ENCODE peak calls at places on chromosomes 1 and 21, in nine cellular contexts. One of them, this sample, is unnamed. For H3K36me3, the result is how much of the 10 kb centered on the place peaks cover.

GRCh38 chr1:223411309-223411708 is 18.1 kb downstream of the CCDC185 start:
- DNase-seq in SK-N-SH: no peak
- DNase-seq in tibial nerve: no peak
- DNase-seq in stomach: no peak
- DNase-seq in sigmoid colon: no peak
- DNase-seq in GM12878: no peak
- DNase-seq in K562: no peak
- DNase-seq in H1: no peak
- DNase-seq in transverse colon: no peak
- DNase-seq in this sample: no peak

GRCh38 chr21:26389971-26390641 is 183.0 kb downstream of the CYYR1 start:
- DNase-seq in SK-N-SH: no peak
- DNase-seq in tibial nerve: no peak
- DNase-seq in stomach: no peak
- DNase-seq in sigmoid colon: no peak
- DNase-seq in GM12878: no peak
- DNase-seq in K562: no peak
- DNase-seq in H1: no peak
- DNase-seq in transverse colon: no peak
- DNase-seq in this sample: no peak

GRCh38 chr1:34829250-34829649 is 30.3 kb downstream of the SMIM12 start:
- DNase-seq in SK-N-SH: no peak
- DNase-seq in tibial nerve: no peak
- DNase-seq in stomach: peak
- DNase-seq in sigmoid colon: no peak
- DNase-seq in GM12878: no peak
- DNase-seq in K562: no peak
- DNase-seq in H1: peak
- DNase-seq in transverse colon: no peak
- DNase-seq in this sample: no peak

GRCh38 chr1:226695335-226695900 is 43.7 kb downstream of the ITPKB start:
- DNase-seq in SK-N-SH: no peak
- DNase-seq in tibial nerve: no peak
- DNase-seq in stomach: no peak
- DNase-seq in sigmoid colon: no peak
- DNase-seq in GM12878: no peak
- DNase-seq in K562: no peak
- DNase-seq in H1: no peak
- DNase-seq in transverse colon: no peak
- DNase-seq in this sample: no peak

GRCh38 chr1:184037849-184038591 is 492 bp upstream of the COLGALT2 start:
- DNase-seq in SK-N-SH: no peak
- DNase-seq in tibial nerve: no peak
- DNase-seq in stomach: no peak
- DNase-seq in sigmoid colon: no peak
- DNase-seq in GM12878: no peak
- DNase-seq in K562: no peak
- DNase-seq in H1: no peak
- DNase-seq in transverse colon: no peak
- DNase-seq in this sample: no peak

GRCh38 chr21:37431243-37431642 is 64.7 kb downstream of the DYRK1A start:
- DNase-seq in SK-N-SH: no peak
- DNase-seq in tibial nerve: no peak
- DNase-seq in stomach: no peak
- DNase-seq in sigmoid colon: no peak
- DNase-seq in GM12878: no peak
- DNase-seq in K562: no peak
- DNase-seq in H1: no peak
- DNase-seq in transverse colon: no peak
- DNase-seq in this sample: no peak

GRCh38 chr1:167825419-167826079 is 88.4 kb downstream of the ADCY10 start:
- DNase-seq in SK-N-SH: no peak
- DNase-seq in tibial nerve: no peak
- DNase-seq in stomach: no peak
- DNase-seq in sigmoid colon: no peak
- DNase-seq in GM12878: no peak
- DNase-seq in K562: no peak
- DNase-seq in H1: no peak
- DNase-seq in transverse colon: no peak
- DNase-seq in this sample: no peak

GRCh38 chr1:3909615-3910014 is 9.5 kb upstream of the C1orf174 start:
- DNase-seq in SK-N-SH: no peak
- DNase-seq in tibial nerve: no peak
- DNase-seq in stomach: no peak
- DNase-seq in sigmoid colon: no peak
- DNase-seq in GM12878: no peak
- DNase-seq in K562: no peak
- DNase-seq in H1: no peak
- DNase-seq in transverse colon: no peak
- DNase-seq in this sample: no peak

GRCh38 chr1:17696417-17697301 is 58.5 kb upstream of the ACTL8 start:
- DNase-seq in SK-N-SH: no peak
- DNase-seq in tibial nerve: peak
- DNase-seq in stomach: no peak
- DNase-seq in sigmoid colon: no peak
- DNase-seq in GM12878: no peak
- DNase-seq in K562: peak
- DNase-seq in H1: peak
- DNase-seq in transverse colon: no peak
- DNase-seq in this sample: peak

GRCh38 chr1:108057536-108057935 is 92.6 kb upstream of the VAV3 start:
- DNase-seq in SK-N-SH: no peak
- DNase-seq in tibial nerve: peak
- DNase-seq in stomach: no peak
- DNase-seq in sigmoid colon: peak
- DNase-seq in GM12878: no peak
- DNase-seq in K562: no peak
- DNase-seq in H1: no peak
- DNase-seq in transverse colon: peak
- DNase-seq in this sample: no peak

GRCh38 chr1:218874313-218874712 is 299.4 kb upstream of the LYPLAL1 start:
- DNase-seq in SK-N-SH: no peak
- DNase-seq in tibial nerve: no peak
- DNase-seq in stomach: no peak
- DNase-seq in sigmoid colon: no peak
- DNase-seq in GM12878: no peak
- DNase-seq in K562: no peak
- DNase-seq in H1: no peak
- DNase-seq in transverse colon: no peak
- DNase-seq in this sample: no peak

GRCh38 chr1:25217598-25218232 is 14.6 kb downstream of the SYF2 start:
- DNase-seq in SK-N-SH: no peak
- DNase-seq in tibial nerve: no peak
- DNase-seq in stomach: no peak
- DNase-seq in sigmoid colon: no peak
- DNase-seq in GM12878: no peak
- DNase-seq in K562: no peak
- DNase-seq in H1: no peak
- DNase-seq in transverse colon: peak
- DNase-seq in this sample: no peak

GRCh38 chr1:206579747-206580437 is 32.4 kb downstream of the EIF2D start:
- DNase-seq in SK-N-SH: no peak
- DNase-seq in tibial nerve: peak
- DNase-seq in stomach: peak
- DNase-seq in sigmoid colon: peak
- DNase-seq in GM12878: peak
- DNase-seq in K562: no peak
- DNase-seq in H1: no peak
- DNase-seq in transverse colon: peak
- DNase-seq in this sample: no peak

GRCh38 chr1:21270086-21270689 is 20.1 kb downstream of the ECE1 start:
- DNase-seq in SK-N-SH: peak
- DNase-seq in tibial nerve: peak
- DNase-seq in stomach: peak
- DNase-seq in sigmoid colon: peak
- DNase-seq in GM12878: peak
- DNase-seq in K562: peak
- DNase-seq in H1: peak
- DNase-seq in transverse colon: peak
- DNase-seq in this sample: no peak

GRCh38 chr1:200238311-200238710 is 171.5 kb downstream of the ZNF281 start:
- DNase-seq in SK-N-SH: no peak
- DNase-seq in tibial nerve: no peak
- DNase-seq in stomach: no peak
- DNase-seq in sigmoid colon: no peak
- DNase-seq in GM12878: no peak
- DNase-seq in K562: no peak
- DNase-seq in H1: no peak
- DNase-seq in transverse colon: no peak
- DNase-seq in this sample: no peak

GRCh38 chr1:246435421-246436041 is 71.5 kb downstream of the SMYD3 start:
- DNase-seq in SK-N-SH: no peak
- DNase-seq in tibial nerve: no peak
- DNase-seq in stomach: no peak
- DNase-seq in sigmoid colon: no peak
- DNase-seq in GM12878: no peak
- DNase-seq in K562: no peak
- DNase-seq in H1: no peak
- DNase-seq in transverse colon: no peak
- DNase-seq in this sample: no peak

GRCh38 chr21:38990424-38990794 is 184.7 kb downstream of the ETS2 start:
- DNase-seq in SK-N-SH: peak
- DNase-seq in tibial nerve: no peak
- DNase-seq in stomach: peak
- DNase-seq in sigmoid colon: peak
- DNase-seq in GM12878: no peak
- DNase-seq in K562: no peak
- DNase-seq in H1: no peak
- DNase-seq in transverse colon: peak
- DNase-seq in this sample: no peak

GRCh38 chr1:102661481-102661880 is 446.8 kb downstream of the COL11A1 start:
- DNase-seq in SK-N-SH: no peak
- DNase-seq in tibial nerve: no peak
- DNase-seq in stomach: no peak
- DNase-seq in sigmoid colon: no peak
- DNase-seq in GM12878: no peak
- DNase-seq in K562: no peak
- DNase-seq in H1: no peak
- DNase-seq in transverse colon: no peak
- DNase-seq in this sample: no peak

DNA sequence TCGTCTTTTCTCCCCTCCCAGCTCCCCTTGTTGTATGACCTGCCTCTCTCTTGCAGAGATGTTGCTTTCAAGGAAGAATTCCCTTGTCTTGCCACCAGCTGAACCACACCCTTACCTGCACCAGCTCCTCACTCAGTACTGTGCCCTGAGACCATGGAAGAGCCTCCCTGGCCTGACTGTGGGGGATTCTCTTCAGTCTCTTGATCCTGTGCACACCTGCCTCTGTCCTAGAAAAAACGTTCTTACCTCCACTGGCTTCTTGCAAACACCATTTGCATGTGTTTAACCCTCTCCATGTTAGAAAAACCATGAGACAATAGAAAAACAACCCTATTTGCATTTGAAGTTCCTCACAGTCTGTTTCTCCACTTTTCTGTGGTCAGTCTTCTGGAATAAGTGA is 43.3 kb upstream of the FCRL4 start:
- DNase-seq in SK-N-SH: no peak
- DNase-seq in tibial nerve: no peak
- DNase-seq in stomach: no peak
- DNase-seq in sigmoid colon: no peak
- DNase-seq in GM12878: no peak
- DNase-seq in K562: no peak
- DNase-seq in H1: no peak
- DNase-seq in transverse colon: no peak
- DNase-seq in this sample: no peak
- TF ChIP-seq EP300 in SK-N-SH: no peak
- TF ChIP-seq EP300 in tibial nerve: no peak
- TF ChIP-seq EP300 in stomach: no peak
- TF ChIP-seq EP300 in sigmoid colon: no peak
- TF ChIP-seq EP300 in GM12878: no peak
- TF ChIP-seq EP300 in K562: no peak
- TF ChIP-seq EP300 in H1: no peak
- TF ChIP-seq EP300 in transverse colon: no peak
- TF ChIP-seq EP300 in this sample: no peak

GRCh38 chr1:75786901-75787455 is 922 bp downstream of the RABGGTB start:
- DNase-seq in SK-N-SH: no peak
- DNase-seq in tibial nerve: no peak
- DNase-seq in stomach: no peak
- DNase-seq in sigmoid colon: no peak
- DNase-seq in GM12878: no peak
- DNase-seq in K562: no peak
- DNase-seq in H1: no peak
- DNase-seq in transverse colon: no peak
- DNase-seq in this sample: no peak

GRCh38 chr1:75794382-75794781 is 2.3 kb upstream of the MSH4 start:
- DNase-seq in SK-N-SH: no peak
- DNase-seq in tibial nerve: no peak
- DNase-seq in stomach: no peak
- DNase-seq in sigmoid colon: no peak
- DNase-seq in GM12878: no peak
- DNase-seq in K562: no peak
- DNase-seq in H1: no peak
- DNase-seq in transverse colon: no peak
- DNase-seq in this sample: no peak

GRCh38 chr1:75787524-75787923 is 1.5 kb downstream of the RABGGTB start:
- DNase-seq in SK-N-SH: no peak
- DNase-seq in tibial nerve: no peak
- DNase-seq in stomach: no peak
- DNase-seq in sigmoid colon: no peak
- DNase-seq in GM12878: no peak
- DNase-seq in K562: peak
- DNase-seq in H1: no peak
- DNase-seq in transverse colon: no peak
- DNase-seq in this sample: no peak

GRCh38 chr1:75792091-75792490 is 4.6 kb upstream of the MSH4 start:
- DNase-seq in SK-N-SH: no peak
- DNase-seq in tibial nerve: no peak
- DNase-seq in stomach: no peak
- DNase-seq in sigmoid colon: no peak
- DNase-seq in GM12878: no peak
- DNase-seq in K562: no peak
- DNase-seq in H1: no peak
- DNase-seq in transverse colon: no peak
- DNase-seq in this sample: no peak

GRCh38 chr1:75791022-75791421 is 5.0 kb downstream of the RABGGTB start:
- DNase-seq in SK-N-SH: no peak
- DNase-seq in tibial nerve: no peak
- DNase-seq in stomach: no peak
- DNase-seq in sigmoid colon: no peak
- DNase-seq in GM12878: no peak
- DNase-seq in K562: no peak
- DNase-seq in H1: no peak
- DNase-seq in transverse colon: no peak
- DNase-seq in this sample: no peak
- H3K36me3 ChIP-seq in SK-N-SH: half or more
- H3K36me3 ChIP-seq in tibial nerve: under half
- H3K36me3 ChIP-seq in stomach: half or more
- H3K36me3 ChIP-seq in sigmoid colon: under half
- H3K36me3 ChIP-seq in GM12878: under half
- H3K36me3 ChIP-seq in K562: half or more
- H3K36me3 ChIP-seq in H1: half or more
- H3K36me3 ChIP-seq in transverse colon: under half
- H3K36me3 ChIP-seq in this sample: under half

GRCh38 chr1:214209260-214209808 is 71.6 kb upstream of the SMYD2 start:
- DNase-seq in SK-N-SH: no peak
- DNase-seq in tibial nerve: no peak
- DNase-seq in stomach: no peak
- DNase-seq in sigmoid colon: no peak
- DNase-seq in GM12878: no peak
- DNase-seq in K562: no peak
- DNase-seq in H1: no peak
- DNase-seq in transverse colon: no peak
- DNase-seq in this sample: no peak
- TF ChIP-seq EP300 in SK-N-SH: no peak
- TF ChIP-seq EP300 in tibial nerve: no peak
- TF ChIP-seq EP300 in stomach: no peak
- TF ChIP-seq EP300 in sigmoid colon: no peak
- TF ChIP-seq EP300 in GM12878: no peak
- TF ChIP-seq EP300 in K562: no peak
- TF ChIP-seq EP300 in H1: no peak
- TF ChIP-seq EP300 in transverse colon: no peak
- TF ChIP-seq EP300 in this sample: no peak

GRCh38 chr1:153763365-153764225 is 11.6 kb upstream of the SLC27A3 start:
- DNase-seq in SK-N-SH: no peak
- DNase-seq in tibial nerve: no peak
- DNase-seq in stomach: no peak
- DNase-seq in sigmoid colon: no peak
- DNase-seq in GM12878: no peak
- DNase-seq in K562: no peak
- DNase-seq in H1: no peak
- DNase-seq in transverse colon: no peak
- DNase-seq in this sample: no peak
- H3K36me3 ChIP-seq in SK-N-SH: under half
- H3K36me3 ChIP-seq in tibial nerve: under half
- H3K36me3 ChIP-seq in stomach: half or more
- H3K36me3 ChIP-seq in sigmoid colon: under half
- H3K36me3 ChIP-seq in GM12878: under half
- H3K36me3 ChIP-seq in K562: half or more
- H3K36me3 ChIP-seq in H1: half or more
- H3K36me3 ChIP-seq in transverse colon: under half
- H3K36me3 ChIP-seq in this sample: under half

This sample was measured in ovary.